ENCODE peak calls at places on chromosomes 5 and 9, in six cellular contexts. Q is left ventricle myocardium inferior; U is CD8-positive, alpha-beta T cell; S is naive thymus-derived CD8-positive, alpha-beta T cell; O is HFFc6; F is activated T-cell treated with anti-CD3 and anti-CD28 coated beads for 48 hours. G is an unnamed sample.

GRCh38 chr5:147554285-147554817 is 44.5 kb upstream of the DPYSL3 start:
- DNase-seq in O (peak), Q (no peak), U (no peak), S (no peak), F (no peak), G (no peak)

GRCh38 chr5:318341-318897 is 3.1 kb upstream of the AHRR start:
- DNase-seq in U (no peak), F (no peak), O (peak), S (no peak), Q (no peak), G (no peak)

GRCh38 chr5:15105799-15106393 is 234.3 kb upstream of the ANKH start:
- DNase-seq in O (peak), Q (no peak), S (no peak), U (no peak), F (peak), G (peak)

GRCh38 chr5:43429016-43429415 is 16.8 kb upstream of the CCL28 start:
- DNase-seq in S (no peak), O (no peak), U (no peak), F (no peak), Q (no peak), G (no peak)

GRCh38 chr5:135210286-135211055 is 176.4 kb upstream of the PITX1 start:
- DNase-seq in Q (no peak), F (no peak), S (no peak), U (no peak), O (no peak), G (peak)

GRCh38 chr5:112534067-112534466 is 115.0 kb upstream of the EPB41L4A start:
- DNase-seq in U (no peak), F (no peak), O (no peak), S (no peak), Q (no peak), G (no peak)

GRCh38 chr5:107242861-107243579 is 427.7 kb downstream of the EFNA5 start:
- DNase-seq in U (no peak), Q (no peak), O (no peak), S (no peak), F (no peak), G (no peak)

GRCh38 chr9:109986423-109987055 is 206.5 kb downstream of the PALM2AKAP2 start:
- DNase-seq in S (no peak), F (no peak), O (peak), U (no peak), Q (no peak), G (no peak)

GRCh38 chr9:70603020-70603411 is 188.6 kb upstream of the KLF9 start:
- DNase-seq in Q (no peak), F (no peak), U (no peak), O (no peak), S (no peak), G (no peak)

GRCh38 chr5:81626524-81626923 is 124.4 kb downstream of the SSBP2 start:
- DNase-seq in S (no peak), U (no peak), Q (no peak), F (no peak), O (peak), G (no peak)

GRCh38 chr5:54217826-54218503 is 92.4 kb downstream of the ARL15 start:
- DNase-seq in F (no peak), S (peak), O (peak), U (no peak), Q (no peak), G (no peak)

GRCh38 chr5:84303315-84303714 is 81.4 kb downstream of the EDIL3 start:
- DNase-seq in F (no peak), U (no peak), S (no peak), O (no peak), Q (no peak), G (no peak)

GRCh38 chr9:108296056-108296455 is 559.7 kb downstream of the ACTL7B start:
- DNase-seq in O (peak), U (no peak), F (no peak), S (no peak), Q (no peak), G (no peak)

GRCh38 chr9:95947118-95947517 is 71.6 kb downstream of the ERCC6L2 start:
- DNase-seq in F (no peak), O (no peak), Q (no peak), U (no peak), S (no peak), G (no peak)

GRCh38 chr9:130746434-130747212 is 53.0 kb downstream of the EXOSC2 start:
- DNase-seq in O (no peak), Q (no peak), U (no peak), F (no peak), S (no peak), G (no peak)

GRCh38 chr5:139565411-139566305 is 4.5 kb downstream of the UBE2D2 start:
- DNase-seq in O (no peak), Q (no peak), F (no peak), U (peak), S (peak), G (no peak)

G was measured in lung.